ENCODE peak calls at places on chromosome 3, in five cellular contexts. S, F, X, I and C are unnamed samples.

GRCh38 chr3:50340404-50341329 is at the start of gene RASSF1:
- DNase-seq in S (peak; percentile 43), F (peak; percentile 42), X (peak; percentile 73), I (no peak), C (no peak)

GRCh38 chr3:80870476-80871041 is 890.9 kb downstream of the GBE1 start:
- DNase-seq in S (no peak), F (no peak), X (no peak), I (no peak), C (no peak)

GRCh38 chr3:173467501-173467900 is 70.0 kb downstream of the NLGN1 start:
- DNase-seq in S (no peak), F (no peak), X (no peak), I (no peak), C (no peak)

GRCh38 chr3:17894434-17895060 is 152.1 kb upstream of the TBC1D5 start:
- DNase-seq in S (peak; percentile 48), F (peak; percentile 16), X (peak; percentile 57), I (no peak), C (peak; percentile 5)

GRCh38 chr3:126118591-126118990 is 34.7 kb upstream of the SLC41A3 start:
- DNase-seq in S (no peak), F (no peak), X (no peak), I (no peak), C (no peak)

GRCh38 chr3:194824676-194825075 is 139.0 kb downstream of the FAM43A start:
- DNase-seq in S (no peak), F (no peak), X (no peak), I (peak; percentile 78), C (no peak)

GRCh38 chr3:125593991-125594574 is 1.2 kb downstream of the OSBPL11 start:
- DNase-seq in S (peak; percentile 45), F (no peak), X (peak; percentile 46), I (no peak), C (no peak)

GRCh38 chr3:24249523-24249922 is 245.1 kb downstream of the THRB start:
- DNase-seq in S (no peak), F (no peak), X (no peak), I (no peak), C (no peak)

GRCh38 chr3:81545572-81545971 is 215.9 kb downstream of the GBE1 start:
- DNase-seq in S (no peak), F (no peak), X (no peak), I (peak; percentile 17), C (no peak)

GRCh38 chr3:46277476-46277875 is 35.2 kb downstream of the CCR3 start:
- DNase-seq in S (no peak), F (no peak), X (no peak), I (no peak), C (no peak)

GRCh38 chr3:123627673-123628670 is 43.1 kb upstream of the HACD2 start:
- DNase-seq in S (peak; percentile 63), F (no peak), X (no peak), I (no peak), C (no peak)

GRCh38 chr3:62669161-62669560 is 206.1 kb downstream of the CADPS start:
- DNase-seq in S (no peak), F (no peak), X (no peak), I (no peak), C (no peak)

GRCh38 chr3:18124501-18124900 is 300.6 kb downstream of the SATB1 start:
- DNase-seq in S (peak; percentile 16), F (no peak), X (no peak), I (peak; percentile 73), C (no peak)

GRCh38 chr3:197397812-197398211 is 99.4 kb upstream of the DLG1 start:
- DNase-seq in S (no peak), F (no peak), X (no peak), I (no peak), C (no peak)

GRCh38 chr3:127412578-127413317 is 124.9 kb upstream of the PRR20G start:
- DNase-seq in S (no peak), F (no peak), X (no peak), I (no peak), C (no peak)

GRCh38 chr3:133799794-133800585 is 5.6 kb upstream of the SRPRB start:
- DNase-seq in S (no peak), F (no peak), X (no peak), I (no peak), C (peak; percentile 69)

GRCh38 chr3:18099611-18100010 is 325.5 kb downstream of the SATB1 start:
- DNase-seq in S (peak; percentile 21), F (no peak), X (no peak), I (no peak), C (no peak)

GRCh38 chr3:156797368-156797767 is 28.8 kb upstream of the LEKR1 start:
- DNase-seq in S (no peak), F (no peak), X (no peak), I (no peak), C (no peak)